ENCODE peak calls at places on chromosomes 4 and X, in six cellular contexts. F, X, D, O, C and M are unnamed samples.

GRCh38 chrX:143632625-143633387 is 3.1 kb downstream of the SLITRK4 start:
- DNase-seq in X (no peak), D (peak; percentile 20), C (no peak), O (no peak), F (no peak), M (no peak)

GRCh38 chr4:126479709-126480108 is 1153.0 kb upstream of the INTU start:
- DNase-seq in X (no peak), C (no peak), O (no peak), D (no peak), F (no peak), M (no peak)

GRCh38 chr4:165872443-165873297 is at the start of gene TLL1:
- DNase-seq in C (no peak), D (no peak), F (peak; percentile 33), X (no peak), O (no peak), M (no peak)

GRCh38 chrX:153505361-153505760 is 10.6 kb downstream of the BGN start:
- DNase-seq in F (no peak), X (no peak), O (no peak), D (no peak), C (no peak), M (no peak)

GRCh38 chrX:37509349-37509748 is 62.1 kb upstream of the LANCL3 start:
- DNase-seq in F (no peak), C (no peak), X (no peak), O (no peak), D (no peak), M (no peak)

GRCh38 chrX:49956313-49956712 is 33.9 kb downstream of the CLCN5 start:
- DNase-seq in D (no peak), X (no peak), F (no peak), C (no peak), O (no peak), M (no peak)

GRCh38 chr4:127244515-127244914 is 388.2 kb upstream of the INTU start:
- DNase-seq in F (no peak), O (no peak), D (no peak), X (no peak), C (no peak), M (no peak)

GRCh38 chrX:49155900-49156837 is 6.4 kb upstream of the MAGIX start:
- DNase-seq in D (peak; percentile 89), O (no peak), F (peak; percentile 91), X (peak; percentile 85), C (peak; percentile 85), M (peak; percentile 62)

GRCh38 chrX:120768681-120769080 is 107.0 kb downstream of the CT47B1 start:
- DNase-seq in F (no peak), D (no peak), X (no peak), O (no peak), C (no peak), M (no peak)

GRCh38 chr4:175298119-175298518 is 380.0 kb downstream of the ADAM29 start:
- DNase-seq in X (no peak), F (no peak), C (no peak), D (no peak), O (peak; percentile 21), M (no peak)

GRCh38 chr4:81351653-81352455 is 119.9 kb downstream of the RASGEF1B start:
- DNase-seq in D (peak; percentile 79), X (peak; percentile 18), C (peak; percentile 68), O (peak; percentile 56), F (peak; percentile 51), M (peak; percentile 63)

GRCh38 chrX:152658302-152658701 is 20.6 kb downstream of the GABRQ start:
- DNase-seq in C (no peak), F (no peak), O (no peak), D (no peak), X (no peak), M (no peak)

GRCh38 chr4:42404001-42404400 is 6.7 kb downstream of the SHISA3 start:
- DNase-seq in C (no peak), X (no peak), F (no peak), D (no peak), O (no peak), M (no peak)

GRCh38 chr4:128863314-128864075 is 54.0 kb downstream of the JADE1 start:
- DNase-seq in D (peak; percentile 71), O (peak; percentile 60), F (peak; percentile 74), X (peak; percentile 39), C (peak; percentile 67), M (peak; percentile 91)

GRCh38 chrX:35726176-35726575 is 72.0 kb upstream of the MAGEB16 start:
- DNase-seq in D (peak; percentile 1), X (no peak), O (no peak), F (no peak), C (no peak), M (no peak)

GRCh38 chrX:14672611-14673172 is 143.4 kb downstream of the GLRA2 start:
- DNase-seq in D (no peak), C (no peak), F (no peak), X (no peak), O (no peak), M (no peak)

GRCh38 chr4:30722916-30723270 is 2.7 kb downstream of the PCDH7 start:
- DNase-seq in C (no peak), F (no peak), X (peak; percentile 1), O (no peak), D (no peak), M (peak; percentile 4)

GRCh38 chrX:95718746-95719145 is 965.9 kb upstream of the DIAPH2 start:
- DNase-seq in C (no peak), O (no peak), D (no peak), X (no peak), F (no peak), M (no peak)

GRCh38 chrX:53441531-53442321 is 7.6 kb upstream of the HSD17B10 start:
- DNase-seq in O (no peak), X (peak; percentile 85), F (peak; percentile 88), C (peak; percentile 69), D (peak; percentile 82), M (peak; percentile 65)

GRCh38 chr4:151287409-151287808 is 10.4 kb downstream of the PRSS48 start:
- DNase-seq in D (no peak), O (no peak), X (no peak), C (no peak), F (no peak), M (no peak)

DNA sequence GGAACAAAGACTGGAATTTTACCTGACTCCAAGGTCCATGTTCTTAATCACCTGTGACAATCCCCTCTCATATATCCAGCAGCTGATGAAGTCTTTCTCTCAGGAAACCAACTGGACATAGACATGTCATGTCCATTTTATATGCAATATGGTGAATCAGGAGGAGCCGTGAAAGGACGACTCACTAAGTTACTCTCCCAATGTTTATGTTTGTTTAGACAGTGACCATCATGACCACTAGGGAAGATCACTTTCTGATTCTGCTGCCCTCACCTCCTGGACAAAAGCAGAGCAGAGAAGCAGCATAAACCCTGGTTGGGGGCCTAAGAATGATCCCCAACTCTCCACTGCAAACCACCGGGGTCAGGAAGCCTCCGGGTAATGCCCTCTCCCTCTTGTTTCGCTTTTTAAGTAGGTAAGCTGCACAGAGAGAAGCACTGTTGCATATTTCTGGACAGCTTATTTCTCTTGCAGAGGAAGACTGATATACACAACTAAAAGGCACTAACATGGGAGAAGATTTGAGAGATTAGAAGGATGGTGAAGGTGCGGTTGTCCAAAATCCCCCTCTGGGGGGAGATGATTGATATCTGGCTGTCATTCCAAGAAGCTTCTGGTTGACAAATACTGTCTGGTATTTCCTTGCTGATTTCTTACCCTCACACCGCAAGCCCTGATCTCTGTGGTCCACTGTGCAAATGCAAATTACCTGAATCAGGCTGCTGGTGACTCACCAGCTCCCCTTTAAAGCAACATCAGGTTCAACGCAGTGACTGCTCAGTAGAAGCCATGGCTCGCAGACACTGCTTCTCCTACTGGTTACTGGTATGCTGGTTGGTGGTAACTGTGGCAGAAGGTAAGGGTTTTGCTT is at the start of gene ODAPH:
- DNase-seq in C (peak; percentile 12), X (peak; percentile 22), D (peak; percentile 84), F (no peak), O (no peak), M (no peak)
- TF ChIP-seq CTCF in C (no peak), X (no peak), D (no peak), F (no peak), O (peak; percentile 19), M (peak; percentile 39)

DNA sequence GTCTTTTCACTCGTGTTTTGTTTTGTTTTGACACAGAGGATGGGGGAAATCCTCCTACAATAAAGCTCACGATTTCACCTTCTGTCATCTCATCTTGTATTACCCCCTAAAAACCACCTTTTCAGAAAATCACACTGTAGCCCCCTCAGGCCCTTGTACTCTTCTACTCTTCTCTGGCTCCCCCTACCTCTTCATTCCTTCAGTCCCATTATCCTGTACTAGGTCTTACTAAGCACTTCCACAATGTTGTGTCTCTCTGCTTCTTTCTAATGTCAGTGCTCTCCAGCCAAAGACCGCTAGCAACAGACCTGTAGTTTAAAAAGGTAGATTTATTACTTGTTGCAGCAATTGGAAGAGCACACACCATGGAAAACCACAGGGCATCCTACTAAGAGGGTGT is 30.0 kb upstream of the RNF128 start:
- DNase-seq in C (no peak), D (no peak), F (no peak), X (no peak), O (no peak), M (no peak)
- TF ChIP-seq CTCF in C (no peak), D (no peak), F (no peak), X (no peak), O (no peak), M (no peak)

GRCh38 chr4:111136438-111136837 is 513.6 kb upstream of the PITX2 start:
- DNase-seq in C (no peak), D (peak; percentile 5), X (no peak), O (no peak), F (no peak), M (no peak)
- TF ChIP-seq CTCF in C (no peak), D (peak; percentile 4), X (peak; percentile 16), O (peak; percentile 41), F (peak; percentile 8), M (no peak)

GRCh38 chrX:150363561-150364346 is 637 bp downstream of the MAMLD1 start:
- DNase-seq in C (no peak), O (no peak), D (no peak), F (peak; percentile 44), X (no peak), M (peak; percentile 5)
- TF ChIP-seq CTCF in C (no peak), O (peak; percentile 29), D (no peak), F (no peak), X (no peak), M (no peak)

GRCh38 chr4:184804621-184805020 is 21.1 kb downstream of the ACSL1 start:
- DNase-seq in F (no peak), D (no peak), X (no peak), O (no peak), C (no peak), M (no peak)

GRCh38 chr4:184806246-184806550 is 19.6 kb downstream of the ACSL1 start:
- DNase-seq in X (no peak), F (no peak), C (no peak), O (no peak), D (no peak), M (no peak)

GRCh38 chr4:184807261-184807660 is 18.5 kb downstream of the ACSL1 start:
- DNase-seq in F (no peak), C (no peak), X (no peak), D (no peak), O (no peak), M (no peak)

GRCh38 chr4:184806711-184807110 is 19.1 kb downstream of the ACSL1 start:
- DNase-seq in C (no peak), X (no peak), D (no peak), O (no peak), F (no peak), M (no peak)

GRCh38 chr4:184805462-184806245 is 20.1 kb downstream of the ACSL1 start:
- DNase-seq in O (no peak), D (peak; percentile 39), C (no peak), X (peak; percentile 36), F (peak; percentile 90), M (no peak)
- TF ChIP-seq CTCF in O (no peak), D (no peak), C (no peak), X (no peak), F (peak; percentile 14), M (no peak)